ENCODE peak calls at places on chromosomes 12 and 14, in seven cellular contexts. G is lower lobe of right lung; H is activated T-cell treated with anti-CD3 and anti-CD28 coated beads, Interleukin-2, amount 50 U/mL, for 72 hours; Y is upper lobe of right lung; U is Right ventricle myocardium inferior; S is heart left ventricle; M is activated naive CD8-positive, alpha-beta T cell treated with anti-CD3 and anti-CD28 coated beads, Interleukin-2, amount 10 ng/mL, durations not matched to agents 7 days and 5 days. V is an unnamed sample.
A peak's percentile ranks its signal among the peaks of the same experiment; 100 is the strongest.

GRCh38 chr12:106123551-106123991 is 15.2 kb downstream of the NUAK1 start:
- ATAC-seq in H (no peak), M (no peak), G (peak; percentile 37), S (peak; percentile 85), U (peak; percentile 88), Y (peak; percentile 62), V (peak; percentile 8)

GRCh38 chr12:4556730-4557519 is 5.1 kb upstream of the DYRK4 start:
- ATAC-seq in H (no peak), M (no peak), U (no peak), Y (peak; percentile 72), G (peak; percentile 59), S (peak; percentile 66), V (no peak)

GRCh38 chr12:111274820-111275219 is 94.1 kb downstream of the PHETA1 start:
- ATAC-seq in H (no peak), Y (no peak), G (no peak), U (no peak), S (no peak), M (no peak), V (no peak)

GRCh38 chr14:42174357-42174756 is 567.7 kb downstream of the LRFN5 start:
- ATAC-seq in Y (no peak), S (no peak), U (no peak), M (no peak), H (no peak), G (no peak), V (no peak)

GRCh38 chr14:70359076-70359424 is 433 bp downstream of the COX16 start:
- ATAC-seq in M (no peak), G (no peak), H (peak; percentile 14), U (no peak), Y (no peak), S (no peak), V (no peak)

GRCh38 chr12:69514111-69514510 is 43.9 kb downstream of the FRS2 start:
- ATAC-seq in U (peak; percentile 57), G (no peak), Y (no peak), M (no peak), S (no peak), H (no peak), V (no peak)

GRCh38 chr12:15184484-15184883 is 36.7 kb downstream of the RERG start:
- ATAC-seq in H (no peak), U (no peak), G (no peak), Y (no peak), M (no peak), S (no peak), V (no peak)

GRCh38 chr12:132621657-132622435 is 3.3 kb downstream of the P2RX2 start:
- ATAC-seq in H (no peak), U (no peak), S (no peak), G (no peak), M (no peak), Y (no peak), V (peak; percentile 25)

GRCh38 chr14:64503184-64503433 is 529 bp downstream of the ZBTB25 start:
- ATAC-seq in U (no peak), Y (no peak), M (no peak), G (peak; percentile 0), H (no peak), S (peak; percentile 0), V (no peak)

GRCh38 chr12:110538869-110539622 is 36.9 kb downstream of the RAD9B start:
- ATAC-seq in M (no peak), H (no peak), Y (no peak), S (no peak), U (no peak), G (no peak), V (no peak)